ENCODE peak calls at places on chromosomes 7 and 10, in nine cellular contexts. P is substantia nigra, B is Calu3, Y is left colon, I is ACHN, U is adrenal gland, S is occipital lobe, N is SJSA1, A is Ammon's horn. G is an unnamed sample.

GRCh38 chr7:2263176-2263575 is 21.1 kb downstream of the NUDT1 start:
- DNase-seq in P (no peak), B (no peak), Y (no peak), I (no peak), U (no peak), S (no peak), N (no peak), A (no peak), G (no peak)

GRCh38 chr10:32187686-32188085 is 131.5 kb upstream of the KIF5B start:
- DNase-seq in P (no peak), B (no peak), Y (no peak), I (no peak), U (no peak), S (no peak), N (no peak), A (no peak), G (no peak)

GRCh38 chr10:51630618-51631005 is 68.8 kb downstream of the CSTF2T start:
- DNase-seq in P (no peak), B (no peak), Y (no peak), I (no peak), U (no peak), S (no peak), N (no peak), A (no peak), G (no peak)

GRCh38 chr7:20033621-20034200 is 183.5 kb downstream of the MACC1 start:
- DNase-seq in P (no peak), B (no peak), Y (no peak), I (no peak), U (peak; percentile 57), S (no peak), N (no peak), A (no peak), G (peak; percentile 98)

GRCh38 chr7:129741743-129742213 is 130.3 kb downstream of the NRF1 start:
- DNase-seq in P (no peak), B (no peak), Y (no peak), I (no peak), U (no peak), S (no peak), N (no peak), A (peak; percentile 59), G (no peak)

GRCh38 chr7:71131256-71131752 is 640 bp upstream of the GALNT17 start:
- DNase-seq in P (no peak), B (no peak), Y (peak; percentile 9), I (no peak), U (peak; percentile 23), S (peak; percentile 57), N (no peak), A (peak; percentile 56), G (no peak)

GRCh38 chr7:155467846-155468821 is 10.2 kb downstream of the EN2 start:
- DNase-seq in P (no peak), B (peak; percentile 27), Y (no peak), I (peak; percentile 57), U (no peak), S (no peak), N (no peak), A (no peak), G (no peak)

GRCh38 chr7:110891197-110891596 is 199.7 kb upstream of the LRRN3 start:
- DNase-seq in P (no peak), B (no peak), Y (no peak), I (no peak), U (no peak), S (no peak), N (no peak), A (no peak), G (no peak)

GRCh38 chr7:28685291-28685659 is 272.9 kb downstream of the TRIL start:
- DNase-seq in P (peak; percentile 33), B (no peak), Y (peak; percentile 18), I (no peak), U (peak; percentile 26), S (no peak), N (no peak), A (peak; percentile 45), G (no peak)

GRCh38 chr7:11524476-11525398 is 307.3 kb downstream of the THSD7A start:
- DNase-seq in P (no peak), B (no peak), Y (no peak), I (no peak), U (no peak), S (no peak), N (no peak), A (no peak), G (no peak)

GRCh38 chr7:101586078-101586941 is 42.8 kb downstream of the MYL10 start:
- DNase-seq in P (no peak), B (no peak), Y (peak; percentile 68), I (no peak), U (no peak), S (no peak), N (no peak), A (no peak), G (no peak)

GRCh38 chr10:6050801-6051445 is 11.2 kb downstream of the IL2RA start:
- DNase-seq in P (no peak), B (peak; percentile 74), Y (peak; percentile 80), I (peak; percentile 64), U (peak; percentile 59), S (no peak), N (peak; percentile 90), A (peak; percentile 38), G (peak; percentile 12)

GRCh38 chr7:130708766-130709165 is 22.4 kb upstream of the TSGA13 start:
- DNase-seq in P (no peak), B (no peak), Y (no peak), I (no peak), U (no peak), S (no peak), N (no peak), A (no peak), G (no peak)

GRCh38 chr7:117230276-117231046 is 92.4 kb downstream of the WNT2 start:
- DNase-seq in P (no peak), B (no peak), Y (no peak), I (no peak), U (no peak), S (no peak), N (peak; percentile 89), A (no peak), G (peak; percentile 57)

GRCh38 chr7:68063171-68063570 is 1066.5 kb downstream of the TYW1 start:
- DNase-seq in P (no peak), B (no peak), Y (no peak), I (peak; percentile 17), U (no peak), S (no peak), N (no peak), A (peak; percentile 9), G (no peak)

GRCh38 chr10:77075916-77076315 is 561.7 kb downstream of the KCNMA1 start:
- DNase-seq in P (no peak), B (no peak), Y (no peak), I (no peak), U (no peak), S (no peak), N (no peak), A (no peak), G (no peak)

GRCh38 chr7:85669139-85669692 is 482.4 kb upstream of the SEMA3D start:
- DNase-seq in P (no peak), B (no peak), Y (no peak), I (no peak), U (no peak), S (no peak), N (no peak), A (no peak), G (no peak)

GRCh38 chr7:15801565-15801964 is 115.1 kb upstream of the MEOX2 start:
- DNase-seq in P (no peak), B (no peak), Y (no peak), I (peak; percentile 89), U (no peak), S (no peak), N (no peak), A (no peak), G (peak; percentile 65)

GRCh38 chr7:24703296-24703695 is 54.0 kb downstream of the GSDME start:
- DNase-seq in P (no peak), B (no peak), Y (no peak), I (no peak), U (no peak), S (no peak), N (no peak), A (no peak), G (no peak)

GRCh38 chr7:129351320-129351719 is 82.9 kb upstream of the STRIP2 start:
- DNase-seq in P (no peak), B (no peak), Y (no peak), I (no peak), U (no peak), S (no peak), N (peak; percentile 52), A (no peak), G (peak; percentile 0)

GRCh38 chr7:130955560-130955919 is 221.5 kb upstream of the KLF14 start:
- DNase-seq in P (no peak), B (no peak), Y (no peak), I (no peak), U (no peak), S (no peak), N (no peak), A (no peak), G (no peak)

GRCh38 chr7:92645531-92646061 is 55.4 kb upstream of the FAM133B start:
- DNase-seq in P (no peak), B (no peak), Y (peak; percentile 66), I (peak; percentile 39), U (peak; percentile 43), S (no peak), N (peak; percentile 73), A (peak; percentile 48), G (no peak)

GRCh38 chr10:48604408-48605263 is at the start of gene ARHGAP22:
- DNase-seq in P (peak; percentile 67), B (peak; percentile 27), Y (peak; percentile 55), I (peak; percentile 62), U (peak; percentile 31), S (peak; percentile 61), N (no peak), A (peak; percentile 75), G (peak; percentile 78)

GRCh38 chr10:26725837-26726727 is 28.6 kb downstream of the PDSS1 start:
- DNase-seq in P (peak; percentile 17), B (peak; percentile 56), Y (peak; percentile 40), I (peak; percentile 49), U (peak; percentile 78), S (no peak), N (peak; percentile 33), A (peak; percentile 91), G (peak; percentile 48)

GRCh38 chr10:61869772-61870520 is 31.6 kb upstream of the ARID5B start:
- DNase-seq in P (no peak), B (no peak), Y (no peak), I (no peak), U (no peak), S (no peak), N (peak; percentile 71), A (no peak), G (peak; percentile 62)

GRCh38 chr10:78696791-78697420 is 371.9 kb upstream of the ZMIZ1 start:
- DNase-seq in P (peak; percentile 13), B (no peak), Y (no peak), I (no peak), U (no peak), S (no peak), N (no peak), A (peak; percentile 49), G (no peak)

GRCh38 chr7:18846765-18847215 is 270.6 kb downstream of the TWIST1 start:
- DNase-seq in P (no peak), B (no peak), Y (no peak), I (no peak), U (no peak), S (no peak), N (no peak), A (no peak), G (no peak)

GRCh38 chr10:100878291-100878910 is 34.4 kb upstream of the SLF2 start:
- DNase-seq in P (peak; percentile 36), B (peak; percentile 41), Y (peak; percentile 56), I (peak; percentile 87), U (peak; percentile 76), S (peak; percentile 26), N (peak; percentile 85), A (peak; percentile 90), G (peak; percentile 58)

GRCh38 chr10:22251751-22252285 is 34.0 kb upstream of the EBLN1 start:
- DNase-seq in P (peak; percentile 37), B (peak; percentile 54), Y (peak; percentile 65), I (peak; percentile 42), U (peak; percentile 57), S (peak; percentile 58), N (peak; percentile 75), A (peak; percentile 73), G (peak; percentile 61)

GRCh38 chr10:5647507-5648240 is 18.7 kb downstream of the ASB13 start:
- DNase-seq in P (no peak), B (no peak), Y (peak; percentile 6), I (no peak), U (no peak), S (no peak), N (no peak), A (no peak), G (no peak)

GRCh38 chr10:62082729-62083412 is 181.4 kb downstream of the ARID5B start:
- DNase-seq in P (no peak), B (peak; percentile 21), Y (peak; percentile 30), I (no peak), U (no peak), S (no peak), N (no peak), A (no peak), G (peak; percentile 64)

G was measured in HCEC 1CT.